ENCODE peak calls at places on chromosomes 12 and 14, in eight cellular contexts. A is RPMI8226; W is AG20443; P is endodermal cell; U is mammary epithelial cell; K is CD8-positive, alpha-beta T cell; D is GM04504; L is NCI-H460. H is an unnamed sample.
A peak's percentile ranks its signal among the peaks of the same experiment; 100 is the strongest.

GRCh38 chr12:10140001-10140400 is 10.0 kb upstream of the CLEC7A start:
- DNase-seq in A (peak; percentile 62), W (peak; percentile 63), P (peak; percentile 76), U (peak; percentile 44), K (peak; percentile 9), D (peak; percentile 42), L (peak; percentile 53), H (peak; percentile 62)

GRCh38 chr12:96578526-96579125 is 89.2 kb downstream of the CFAP54 start:
- DNase-seq in A (peak; percentile 54), W (peak; percentile 60), P (no peak), U (peak; percentile 33), K (no peak), D (peak; percentile 18), L (peak; percentile 73), H (peak; percentile 57)

GRCh38 chr12:481422-481821 is 21.7 kb downstream of the B4GALNT3 start:
- DNase-seq in A (peak; percentile 71), W (peak; percentile 89), P (peak; percentile 49), U (no peak), K (no peak), D (peak; percentile 17), L (no peak), H (no peak)

GRCh38 chr14:75559451-75560187 is 18.8 kb upstream of the FLVCR2 start:
- DNase-seq in A (peak; percentile 18), W (peak; percentile 57), P (no peak), U (peak; percentile 93), K (no peak), D (no peak), L (no peak), H (peak; percentile 45)

GRCh38 chr14:81285250-81285649 is 64.5 kb upstream of the GTF2A1 start:
- DNase-seq in A (peak; percentile 15), W (no peak), P (no peak), U (no peak), K (no peak), D (no peak), L (no peak), H (no peak)

GRCh38 chr12:109729837-109730200 is 16.2 kb downstream of the FAM222A start:
- DNase-seq in A (no peak), W (no peak), P (peak; percentile 37), U (no peak), K (no peak), D (no peak), L (no peak), H (no peak)

GRCh38 chr14:32004300-32004699 is 72.8 kb upstream of the ARHGAP5 start:
- DNase-seq in A (no peak), W (peak; percentile 78), P (no peak), U (peak; percentile 86), K (no peak), D (no peak), L (no peak), H (peak; percentile 32)

GRCh38 chr12:102903318-102904007 is 13.6 kb downstream of the PAH start:
- DNase-seq in A (no peak), W (no peak), P (no peak), U (no peak), K (no peak), D (no peak), L (no peak), H (no peak)

GRCh38 chr14:22070119-22070982 is 396.7 kb upstream of the OR4E1 start:
- DNase-seq in A (peak; percentile 9), W (no peak), P (peak; percentile 80), U (peak; percentile 11), K (no peak), D (no peak), L (no peak), H (no peak)

GRCh38 chr12:87323369-87323768 is 705.8 kb downstream of the C12orf50 start:
- DNase-seq in A (no peak), W (peak; percentile 18), P (no peak), U (peak; percentile 9), K (no peak), D (no peak), L (no peak), H (no peak)

GRCh38 chr12:65673732-65674131 is 150.6 kb upstream of the HMGA2 start:
- DNase-seq in A (no peak), W (peak; percentile 16), P (no peak), U (no peak), K (no peak), D (peak; percentile 24), L (no peak), H (peak; percentile 35)

GRCh38 chr14:69904246-69904645 is 25.0 kb downstream of the SMOC1 start:
- DNase-seq in A (no peak), W (no peak), P (no peak), U (no peak), K (no peak), D (no peak), L (peak; percentile 61), H (no peak)

GRCh38 chr12:4387607-4388006 is 8.1 kb upstream of the FGF23 start:
- DNase-seq in A (no peak), W (no peak), P (no peak), U (no peak), K (no peak), D (no peak), L (no peak), H (no peak)

H was measured in EL.